ENCODE peak calls at places on chromosome 12, in four cellular contexts. One of them, this sample, is unnamed.

GRCh38 chr12:122928033-122928890 is 32.3 kb upstream of the VPS37B start:
- DNase-seq in Right ventricle myocardium superior: no peak
- DNase-seq in NCI-H1105: no peak
- DNase-seq in T-helper 9 cell: no peak
- DNase-seq in this sample: no peak

GRCh38 chr12:71780207-71780822 is 25.7 kb downstream of the RAB21 start:
- DNase-seq in Right ventricle myocardium superior: no peak
- DNase-seq in NCI-H1105: no peak
- DNase-seq in T-helper 9 cell: peak
- DNase-seq in this sample: peak

GRCh38 chr12:26630546-26631027 is 202.4 kb downstream of the ITPR2 start:
- DNase-seq in Right ventricle myocardium superior: no peak
- DNase-seq in NCI-H1105: no peak
- DNase-seq in T-helper 9 cell: no peak
- DNase-seq in this sample: peak

GRCh38 chr12:19683178-19683927 is 244.1 kb downstream of the AEBP2 start:
- DNase-seq in Right ventricle myocardium superior: no peak
- DNase-seq in NCI-H1105: no peak
- DNase-seq in T-helper 9 cell: no peak
- DNase-seq in this sample: no peak

GRCh38 chr12:58171914-58172313 is 230.5 kb downstream of the ATP23 start:
- DNase-seq in Right ventricle myocardium superior: no peak
- DNase-seq in NCI-H1105: no peak
- DNase-seq in T-helper 9 cell: no peak
- DNase-seq in this sample: no peak

GRCh38 chr12:6943719-6944380 is at the start of the genes C12orf57 and RNU7-1:
- DNase-seq in Right ventricle myocardium superior: peak
- DNase-seq in NCI-H1105: peak
- DNase-seq in T-helper 9 cell: peak
- DNase-seq in this sample: peak

GRCh38 chr12:47704719-47705118 is 1.1 kb downstream of the RPAP3 start:
- DNase-seq in Right ventricle myocardium superior: no peak
- DNase-seq in NCI-H1105: no peak
- DNase-seq in T-helper 9 cell: no peak
- DNase-seq in this sample: no peak

GRCh38 chr12:11727133-11727664 is 77.7 kb downstream of the ETV6 start:
- DNase-seq in Right ventricle myocardium superior: no peak
- DNase-seq in NCI-H1105: no peak
- DNase-seq in T-helper 9 cell: peak
- DNase-seq in this sample: no peak

GRCh38 chr12:90690120-90690519 is 264.9 kb downstream of the CCER1 start:
- DNase-seq in Right ventricle myocardium superior: no peak
- DNase-seq in NCI-H1105: no peak
- DNase-seq in T-helper 9 cell: no peak
- DNase-seq in this sample: no peak

GRCh38 chr12:12723681-12724420 is 6.7 kb downstream of the CDKN1B start:
- DNase-seq in Right ventricle myocardium superior: peak
- DNase-seq in NCI-H1105: no peak
- DNase-seq in T-helper 9 cell: no peak
- DNase-seq in this sample: peak

GRCh38 chr12:117076410-117077372 is 22.5 kb downstream of the TESC start:
- DNase-seq in Right ventricle myocardium superior: peak
- DNase-seq in NCI-H1105: no peak
- DNase-seq in T-helper 9 cell: no peak
- DNase-seq in this sample: no peak

GRCh38 chr12:46659032-46659703 is 166.6 kb downstream of the SLC38A4 start:
- DNase-seq in Right ventricle myocardium superior: no peak
- DNase-seq in NCI-H1105: no peak
- DNase-seq in T-helper 9 cell: no peak
- DNase-seq in this sample: no peak

GRCh38 chr12:76240281-76240680 is 107.9 kb downstream of the BBS10 start:
- DNase-seq in Right ventricle myocardium superior: no peak
- DNase-seq in NCI-H1105: no peak
- DNase-seq in T-helper 9 cell: no peak
- DNase-seq in this sample: no peak

GRCh38 chr12:70260610-70261009 is 17.4 kb downstream of the CNOT2 start:
- DNase-seq in Right ventricle myocardium superior: no peak
- DNase-seq in NCI-H1105: no peak
- DNase-seq in T-helper 9 cell: no peak
- DNase-seq in this sample: no peak

GRCh38 chr12:39902823-39903222 is 203.1 kb downstream of the SLC2A13 start:
- DNase-seq in Right ventricle myocardium superior: no peak
- DNase-seq in NCI-H1105: no peak
- DNase-seq in T-helper 9 cell: no peak
- DNase-seq in this sample: no peak